ENCODE peak calls at places on chromosomes 7 and 10, in four cellular contexts. L is GM23338, Z is HepG2, B is MM.1S. V is an unnamed sample. For H3K4me1 and H3K36me3, the result is how much of the 10 kb centered on the place peaks cover.

GRCh38 chr10:69451784-69452251 is 553 bp downstream of the TSPAN15 start:
- DNase-seq in L (peak), Z (no peak), B (no peak), V (no peak)

GRCh38 chr7:102234131-102234530 is 52.5 kb upstream of the SH2B2 start:
- DNase-seq in L (no peak), Z (no peak), B (no peak), V (no peak)

GRCh38 chr7:102331536-102332275 is 24.5 kb downstream of the SPDYE6 start:
- DNase-seq in L (peak), Z (no peak), B (no peak), V (no peak)

GRCh38 chr7:141097430-141097829 is 23.6 kb downstream of the TMEM178B start:
- DNase-seq in L (peak), Z (no peak), B (peak), V (peak)

GRCh38 chr7:10022957-10023356 is 950.7 kb upstream of the PHF14 start:
- DNase-seq in L (peak), Z (no peak), B (no peak), V (peak)

GRCh38 chr10:58385784-58386112 is 538 bp downstream of the TFAM start:
- DNase-seq in L (peak), Z (peak), B (peak), V (peak)

GRCh38 chr7:47384755-47385475 is 197.0 kb downstream of the TNS3 start:
- DNase-seq in L (no peak), Z (no peak), B (no peak), V (no peak)

GRCh38 chr7:111677848-111678247 is 115.6 kb upstream of the IMMP2L start:
- DNase-seq in L (no peak), Z (no peak), B (no peak), V (no peak)

GRCh38 chr7:5396542-5396941 is 27.1 kb downstream of the TNRC18 start:
- DNase-seq in L (no peak), Z (no peak), B (peak), V (peak)

GRCh38 chr10:97647556-97647955 is 7.1 kb downstream of the PI4K2A start:
- DNase-seq in L (no peak), Z (no peak), B (no peak), V (peak)

GRCh38 chr7:143130541-143130940 is 1.3 kb upstream of the PIP start:
- DNase-seq in L (no peak), Z (no peak), B (no peak), V (no peak)

GRCh38 chr7:108314049-108314448 is 142.2 kb downstream of the NRCAM start:
- DNase-seq in L (no peak), Z (no peak), B (no peak), V (no peak)

GRCh38 chr10:101952196-101952595 is 103.8 kb downstream of the ARMH3 start:
- DNase-seq in L (no peak), Z (no peak), B (no peak), V (peak)

GRCh38 chr7:116311816-116312471 is 101.6 kb downstream of the TES start:
- DNase-seq in L (no peak), Z (no peak), B (no peak), V (no peak)

GRCh38 chr7:139451638-139452037 is 31.8 kb downstream of the KLRG2 start:
- DNase-seq in L (no peak), Z (no peak), B (no peak), V (peak)

GRCh38 chr10:50538473-50539398 is 85.0 kb downstream of the SGMS1 start:
- DNase-seq in L (no peak), Z (peak), B (no peak), V (peak)

GRCh38 chr10:98338318-98338717 is 70.3 kb upstream of the LOXL4 start:
- DNase-seq in L (no peak), Z (no peak), B (no peak), V (peak)

GRCh38 chr7:22499044-22499443 is 944 bp downstream of the STEAP1B start:
- DNase-seq in L (no peak), Z (no peak), B (no peak), V (peak)

GRCh38 chr7:151993977-151994676 is 31.3 kb upstream of the GALNT11 start:
- DNase-seq in L (peak), Z (no peak), B (no peak), V (peak)

GRCh38 chr10:106910666-106911065 is 253.8 kb downstream of the SORCS1 start:
- DNase-seq in L (no peak), Z (no peak), B (no peak), V (no peak)

GRCh38 chr7:136150311-136150710 is 173.2 kb upstream of the MTPN start:
- DNase-seq in L (no peak), Z (no peak), B (no peak), V (no peak)

GRCh38 chr7:95863623-95864022 is 91.3 kb downstream of the DYNC1I1 start:
- DNase-seq in L (no peak), Z (no peak), B (no peak), V (peak)

GRCh38 chr7:68371985-68372384 is 1226.3 kb upstream of the AUTS2 start:
- DNase-seq in L (no peak), Z (no peak), B (no peak), V (no peak)

GRCh38 chr7:45656431-45656830 is 82.3 kb downstream of the ADCY1 start:
- DNase-seq in L (no peak), Z (no peak), B (no peak), V (no peak)

GRCh38 chr10:66218981-66219587 is 706.8 kb upstream of the LRRTM3 start:
- DNase-seq in L (no peak), Z (no peak), B (no peak), V (no peak)

GRCh38 chr7:128853691-128854298 is 8.9 kb upstream of the ATP6V1F start:
- DNase-seq in L (no peak), Z (no peak), B (no peak), V (no peak)

GRCh38 chr10:43225787-43226153 is 41.1 kb downstream of the RASGEF1A start:
- DNase-seq in L (no peak), Z (no peak), B (no peak), V (no peak)

GRCh38 chr10:25758041-25758457 is 176.0 kb upstream of the MYO3A start:
- DNase-seq in L (peak), Z (peak), B (peak), V (peak)

DNA sequence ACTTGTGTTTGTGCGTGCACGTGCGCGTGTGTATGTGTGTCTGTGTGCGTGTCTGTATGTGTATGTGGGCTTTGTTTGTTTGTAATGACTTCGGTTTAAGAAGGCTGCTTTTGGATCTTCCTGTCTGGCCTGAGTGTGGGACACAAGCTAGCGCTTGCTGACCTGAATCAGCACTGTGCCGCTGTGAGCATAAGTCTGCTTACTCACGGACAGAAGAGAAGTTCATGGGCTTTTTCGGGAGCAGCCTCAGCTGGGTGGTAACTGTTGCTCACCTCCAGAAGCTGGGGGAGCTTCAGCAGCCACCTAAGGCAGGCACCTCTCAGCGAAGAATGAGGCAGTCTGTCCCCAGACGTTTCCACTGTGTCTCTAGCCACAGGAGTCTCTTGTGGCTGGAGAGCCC is 56.1 kb upstream of the TRUB1 start:
- DNase-seq in L (no peak), Z (no peak), B (no peak), V (no peak)
- H2AFZ ChIP-seq in L (peak), Z (no peak), B (no peak), V (no peak)

GRCh38 chr10:3036155-3036554 is 31.2 kb upstream of the PFKP start:
- DNase-seq in L (no peak), Z (no peak), B (no peak), V (no peak)
- H3K4me1 ChIP-seq in L (under half), Z (under half), B (under half), V (under half)

GRCh38 chr7:130611206-130611605 is 57.3 kb downstream of the COPG2 start:
- DNase-seq in L (no peak), Z (no peak), B (no peak), V (no peak)
- H3K36me3 ChIP-seq in L (under half), Z (under half), B (under half), V (under half)

GRCh38 chr10:21100871-21101514 is 203.9 kb upstream of the NEBL start:
- DNase-seq in L (no peak), Z (no peak), B (no peak), V (peak)
- H2AFZ ChIP-seq in L (no peak), Z (no peak), B (no peak), V (peak)

GRCh38 chr10:71963756-71964668 is at the start of gene CHST3:
- DNase-seq in L (peak), Z (no peak), B (no peak), V (peak)

GRCh38 chr10:71963351-71963755 is 842 bp upstream of the CHST3 start:
- DNase-seq in L (peak), Z (no peak), B (no peak), V (peak)

GRCh38 chr10:71964669-71965515 is 697 bp downstream of the CHST3 start:
- DNase-seq in L (peak), Z (no peak), B (no peak), V (peak)

GRCh38 chr10:71966046-71967004 is 2.1 kb downstream of the CHST3 start:
- DNase-seq in L (no peak), Z (no peak), B (no peak), V (peak)

DNA sequence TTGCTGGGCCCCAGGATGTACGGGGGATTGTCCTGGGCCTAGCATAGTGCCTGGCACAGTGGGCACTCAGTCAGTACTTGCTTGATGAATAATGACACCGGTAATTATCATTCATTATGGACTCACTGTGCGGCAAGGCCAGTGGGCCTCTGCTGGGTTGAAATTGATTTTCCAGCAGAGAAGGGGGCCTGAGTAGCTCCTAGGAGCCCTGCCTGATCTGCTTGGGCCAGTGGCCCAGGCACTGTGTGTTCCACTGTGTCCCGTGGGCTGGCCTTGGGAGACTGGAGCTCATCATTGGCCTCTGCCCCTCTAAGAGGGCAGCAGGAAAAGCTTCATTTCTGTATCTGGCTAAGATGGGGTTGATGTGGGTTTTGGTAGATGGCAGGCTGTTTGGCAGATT is 1.4 kb downstream of the CHST3 start:
- DNase-seq in L (no peak), Z (no peak), B (no peak), V (peak)
- H3K4me1 ChIP-seq in L (under half), Z (half or more), B (under half), V (under half)

V was measured in GM23248.